ENCODE peak calls at places on chromosomes 13 and 19, in seven cellular contexts. G, E, F, X, D, I and N are unnamed samples.

GRCh38 chr13:80039000-80039399 is 301.9 kb downstream of the SPRY2 start:
- ATAC-seq in D (no peak), X (no peak), I (peak), F (no peak), E (no peak), G (no peak), N (no peak)

GRCh38 chr19:40742477-40742876 is 7.8 kb downstream of the ACTMAP start:
- ATAC-seq in G (no peak), I (no peak), E (no peak), X (no peak), D (no peak), F (no peak), N (no peak)

GRCh38 chr19:10363789-10364281 is 16.5 kb downstream of the TYK2 start:
- ATAC-seq in I (no peak), X (no peak), G (no peak), E (no peak), F (no peak), D (peak), N (no peak)

GRCh38 chr19:694481-695349 is 537 bp downstream of the PRSS57 start:
- ATAC-seq in F (peak), D (no peak), X (peak), G (no peak), E (no peak), I (no peak), N (no peak)

GRCh38 chr19:36686365-36687213 is 823 bp upstream of the ZNF567 start:
- ATAC-seq in I (no peak), X (peak), E (peak), D (no peak), G (peak), F (peak), N (peak)

GRCh38 chr19:10372698-10373097 is 7.7 kb downstream of the TYK2 start:
- ATAC-seq in D (no peak), F (no peak), G (no peak), X (no peak), I (no peak), E (no peak), N (no peak)

GRCh38 chr13:47708386-47708785 is 292.7 kb downstream of the SUCLA2 start:
- ATAC-seq in X (no peak), G (no peak), I (no peak), F (no peak), D (no peak), E (no peak), N (no peak)

GRCh38 chr13:21219044-21219381 is 42.6 kb downstream of the MRPL57 start:
- ATAC-seq in F (no peak), I (peak), X (no peak), D (no peak), G (no peak), E (no peak), N (no peak)

GRCh38 chr19:16078311-16078758 is 2.0 kb downstream of the TPM4 start:
- ATAC-seq in E (no peak), I (peak), X (no peak), G (no peak), F (no peak), D (no peak), N (no peak)

GRCh38 chr13:92265408-92265807 is 867.0 kb downstream of the GPC5 start:
- ATAC-seq in F (no peak), X (no peak), I (no peak), D (no peak), E (no peak), G (no peak), N (peak)

GRCh38 chr13:46756977-46757376 is 40.0 kb downstream of the ESD start:
- ATAC-seq in X (no peak), I (no peak), D (no peak), F (peak), G (no peak), E (no peak), N (peak)

GRCh38 chr13:98511435-98511834 is 65.5 kb downstream of the STK24 start:
- ATAC-seq in G (no peak), F (no peak), D (no peak), E (no peak), I (peak), X (no peak), N (no peak)

GRCh38 chr19:17475541-17476115 is 5.3 kb downstream of the SLC27A1 start:
- ATAC-seq in E (peak), F (no peak), G (peak), D (peak), I (no peak), X (peak), N (peak)

GRCh38 chr19:38691938-38692457 is 44.5 kb downstream of the ACTN4 start:
- ATAC-seq in G (peak), D (peak), I (no peak), X (no peak), E (peak), F (no peak), N (peak)

GRCh38 chr13:50386527-50387123 is 371.4 kb downstream of the KCNRG start:
- ATAC-seq in E (peak), I (no peak), G (no peak), X (no peak), F (peak), D (no peak), N (no peak)

GRCh38 chr13:50573046-50573445 is 270.4 kb downstream of the DLEU7 start:
- ATAC-seq in F (no peak), D (no peak), I (no peak), E (no peak), X (no peak), G (no peak), N (no peak)

GRCh38 chr19:49497047-49497789 is 984 bp downstream of the RPS11 start:
- ATAC-seq in I (peak), D (no peak), X (no peak), E (peak), G (no peak), F (peak), N (no peak)

GRCh38 chr13:31895687-31896086 is 135.9 kb upstream of the FRY start:
- ATAC-seq in G (no peak), E (no peak), F (no peak), X (no peak), I (no peak), D (no peak), N (no peak)

GRCh38 chr19:48090281-48090802 is 20.3 kb downstream of the PLA2G4C start:
- ATAC-seq in F (no peak), E (no peak), I (no peak), D (no peak), G (no peak), X (no peak), N (no peak)

GRCh38 chr13:20673711-20674110 is 29.8 kb upstream of the IL17D start:
- ATAC-seq in E (no peak), D (no peak), G (no peak), X (no peak), I (no peak), F (no peak), N (no peak)

GRCh38 chr19:37902668-37903067 is 3.7 kb downstream of the WDR87 start:
- ATAC-seq in D (peak), G (peak), X (peak), F (peak), E (peak), I (peak), N (no peak)

GRCh38 chr13:97211986-97212385 is 10.1 kb upstream of the MBNL2 start:
- ATAC-seq in E (no peak), I (no peak), F (no peak), X (peak), G (peak), D (no peak), N (no peak)

GRCh38 chr19:40610396-40611064 is 9.4 kb downstream of the LTBP4 start:
- ATAC-seq in I (peak), E (peak), D (no peak), X (no peak), G (peak), F (peak), N (peak)

GRCh38 chr19:5914946-5915781 is 1.1 kb downstream of the CAPS start:
- ATAC-seq in G (no peak), I (no peak), E (peak), D (peak), X (peak), F (peak), N (no peak)

GRCh38 chr13:46288570-46289259 is 77.0 kb downstream of the LRRC63 start:
- ATAC-seq in G (no peak), E (no peak), F (peak), D (peak), I (peak), X (peak), N (no peak)

GRCh38 chr19:14673088-14673487 is 1.6 kb downstream of the ADGRE3 start:
- ATAC-seq in F (no peak), E (no peak), D (no peak), I (no peak), G (no peak), X (no peak), N (no peak)

GRCh38 chr13:23915308-23915707 is 18.0 kb upstream of the C1QTNF9B start:
- ATAC-seq in D (peak), X (peak), I (no peak), G (no peak), E (no peak), F (no peak), N (no peak)

GRCh38 chr19:56958428-56958827 is 117.9 kb upstream of the PEG3 start:
- ATAC-seq in E (no peak), F (no peak), G (no peak), I (no peak), X (no peak), D (no peak), N (no peak)

GRCh38 chr13:33751151-33751550 is 66.8 kb upstream of the RFC3 start:
- ATAC-seq in D (no peak), F (no peak), E (no peak), X (no peak), G (no peak), I (no peak), N (no peak)

GRCh38 chr19:40976134-40976533 is 14.9 kb upstream of the CYP2B6 start:
- ATAC-seq in X (no peak), F (no peak), D (no peak), G (no peak), E (no peak), I (peak), N (no peak)

GRCh38 chr19:14135985-14136508 is 342 bp downstream of the ASF1B start:
- ATAC-seq in I (peak), F (no peak), E (no peak), X (no peak), D (peak), G (no peak), N (no peak)

GRCh38 chr13:102846261-102847015 is 606 bp downstream of the ERCC5 start:
- ATAC-seq in D (peak), I (peak), E (peak), F (peak), G (peak), X (peak), N (peak)

GRCh38 chr19:2061936-2062729 is 11.1 kb upstream of the MKNK2 start:
- ATAC-seq in X (peak), F (peak), I (peak), G (no peak), E (no peak), D (peak), N (no peak)

GRCh38 chr13:46334423-46334822 is 52.6 kb downstream of the RUBCNL start:
- ATAC-seq in I (no peak), D (no peak), G (no peak), X (no peak), E (no peak), F (no peak), N (no peak)

GRCh38 chr19:3798137-3798536 is 12.0 kb upstream of the MATK start:
- ATAC-seq in F (no peak), X (no peak), E (no peak), I (no peak), D (no peak), G (no peak), N (no peak)

GRCh38 chr13:25345555-25345954 is 26.2 kb upstream of the ATP8A2 start:
- ATAC-seq in F (peak), I (no peak), G (no peak), E (no peak), X (peak), D (peak), N (no peak)
- TF ChIP-seq POLR2AphosphoS5 in F (no peak), I (no peak), G (no peak), E (no peak), X (no peak), D (no peak), N (no peak)

DNA sequence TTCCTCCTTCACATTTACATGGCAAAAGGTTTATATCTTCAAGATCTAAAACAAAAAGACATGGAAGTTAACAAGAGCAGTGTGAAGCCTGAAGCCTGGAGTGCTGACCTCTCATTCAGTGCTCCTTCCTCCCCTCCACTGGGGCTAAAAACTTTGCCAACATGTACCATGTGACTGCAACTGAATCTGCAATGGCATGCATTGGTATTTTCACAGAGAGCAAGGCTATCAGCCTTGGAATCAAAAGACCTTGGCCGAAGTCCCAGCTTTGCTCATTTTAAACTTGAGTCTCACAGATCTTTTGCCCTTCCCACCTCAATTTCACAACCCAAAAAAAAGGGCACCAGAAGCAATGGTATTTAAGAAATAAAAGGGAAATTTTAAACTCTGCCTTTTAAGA is 325.1 kb downstream of the DCT start:
- ATAC-seq in I (no peak), F (peak), G (no peak), X (peak), D (no peak), E (no peak), N (peak)
- TF ChIP-seq POLR2AphosphoS5 in I (no peak), F (no peak), G (no peak), X (no peak), D (no peak), E (no peak), N (no peak)

GRCh38 chr19:8342684-8343482 is at the start of gene KANK3:
- ATAC-seq in E (peak), D (peak), X (peak), F (peak), I (peak), G (peak), N (peak)
- TF ChIP-seq POLR2AphosphoS5 in E (peak), D (peak), X (no peak), F (peak), I (no peak), G (no peak), N (peak)

GRCh38 chr13:40789275-40790231 is at the start of gene SLC25A15:
- ATAC-seq in G (peak), X (peak), I (peak), E (peak), F (peak), D (peak), N (peak)
- TF ChIP-seq POLR2AphosphoS5 in G (peak), X (peak), I (peak), E (peak), F (peak), D (peak), N (peak)

DNA sequence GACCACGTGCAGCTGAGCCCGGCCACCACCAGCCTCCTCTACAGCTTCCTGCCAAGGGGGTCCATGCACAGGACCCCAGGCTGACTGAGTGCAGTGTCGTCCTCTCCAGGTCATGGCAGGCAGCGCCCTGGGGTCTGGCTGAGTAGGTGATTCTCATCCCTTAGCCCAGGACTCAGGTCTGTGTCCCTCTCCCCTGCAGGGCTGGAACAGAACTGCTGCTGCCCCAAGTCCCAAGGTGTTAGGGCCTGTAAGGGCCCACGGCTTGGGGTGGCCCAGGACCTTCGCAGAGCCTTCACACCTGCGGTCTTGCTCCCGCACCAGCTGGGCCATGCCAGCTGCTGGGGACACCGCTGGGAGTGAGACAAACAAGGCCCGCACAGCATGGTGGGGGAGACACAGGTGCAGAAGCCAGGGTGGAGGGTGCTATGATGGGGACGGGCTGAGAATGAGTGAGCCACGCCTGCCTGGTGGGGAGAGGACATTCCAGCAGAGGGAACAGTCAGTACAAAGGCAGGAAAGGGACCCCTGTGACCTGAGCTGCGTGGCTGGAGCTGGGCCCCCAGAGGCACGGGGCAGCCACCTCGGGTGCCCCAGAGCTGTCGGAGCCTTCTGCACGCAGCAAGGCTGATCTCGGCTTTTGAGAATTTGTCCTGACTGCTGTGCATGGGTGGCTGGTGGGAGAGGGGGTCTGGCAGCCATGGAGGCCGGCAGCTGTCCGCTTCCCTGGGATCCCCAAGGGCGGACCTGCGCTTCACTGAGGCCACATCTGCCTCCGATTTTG is 11.9 kb downstream of the PLEKHF1 start:
- ATAC-seq in D (peak), G (no peak), E (no peak), X (peak), I (no peak), F (peak), N (no peak)
- TF ChIP-seq POLR2AphosphoS5 in D (no peak), G (no peak), E (no peak), X (no peak), I (no peak), F (no peak), N (no peak)

GRCh38 chr13:26015276-26015934 is 36.4 kb downstream of the SHISA2 start:
- ATAC-seq in F (no peak), D (no peak), I (no peak), E (no peak), G (no peak), X (no peak), N (no peak)

GRCh38 chr13:26010487-26011207 is 41.2 kb downstream of the SHISA2 start:
- ATAC-seq in X (no peak), F (peak), E (no peak), I (no peak), G (no peak), D (no peak), N (no peak)

GRCh38 chr13:26007774-26008173 is 44.0 kb downstream of the SHISA2 start:
- ATAC-seq in I (no peak), D (no peak), G (no peak), E (no peak), X (no peak), F (no peak), N (no peak)

GRCh38 chr13:26011208-26011573 is 40.6 kb downstream of the SHISA2 start:
- ATAC-seq in I (no peak), X (no peak), G (no peak), F (no peak), D (no peak), E (no peak), N (no peak)

GRCh38 chr13:26011996-26012688 is 39.7 kb downstream of the SHISA2 start:
- ATAC-seq in E (no peak), X (no peak), I (no peak), G (no peak), F (peak), D (no peak), N (no peak)
- TF ChIP-seq POLR2AphosphoS5 in E (no peak), X (no peak), I (no peak), G (no peak), F (peak), D (no peak), N (no peak)